ENCODE peak calls at places on chromosomes 7 and 10, in four cellular contexts. One of them, this sample, is unnamed. For H3K36me3, the result is how much of the 10 kb centered on the place peaks cover.

GRCh38 chr10:73094249-73094850 is 2.3 kb downstream of the P4HA1 start:
- DNase-seq in left ventricle myocardium inferior: no peak
- DNase-seq in HCT116: no peak
- DNase-seq in K562: peak
- DNase-seq in this sample: no peak

GRCh38 chr10:8331387-8331786 is 276.9 kb downstream of the GATA3 start:
- DNase-seq in left ventricle myocardium inferior: no peak
- DNase-seq in K562: no peak
- DNase-seq in HCT116: no peak
- DNase-seq in this sample: no peak

GRCh38 chr10:10589540-10589939 is 428.1 kb upstream of the CELF2 start:
- DNase-seq in K562: no peak
- DNase-seq in HCT116: no peak
- DNase-seq in left ventricle myocardium inferior: no peak
- DNase-seq in this sample: peak

GRCh38 chr7:34787586-34787985 is 129.6 kb downstream of the NPSR1 start:
- DNase-seq in left ventricle myocardium inferior: no peak
- DNase-seq in K562: no peak
- DNase-seq in HCT116: no peak
- DNase-seq in this sample: no peak

GRCh38 chr7:129698516-129699418 is 87.2 kb downstream of the NRF1 start:
- DNase-seq in HCT116: peak
- DNase-seq in left ventricle myocardium inferior: no peak
- DNase-seq in K562: no peak
- DNase-seq in this sample: no peak

GRCh38 chr10:132637477-132638129 is 100.0 kb downstream of the INPP5A start:
- DNase-seq in K562: peak
- DNase-seq in left ventricle myocardium inferior: peak
- DNase-seq in HCT116: peak
- DNase-seq in this sample: no peak

GRCh38 chr10:59895629-59896116 is 10.7 kb downstream of the CCDC6 start:
- DNase-seq in left ventricle myocardium inferior: no peak
- DNase-seq in HCT116: no peak
- DNase-seq in K562: peak
- DNase-seq in this sample: no peak

GRCh38 chr10:8321990-8322389 is 267.5 kb downstream of the GATA3 start:
- DNase-seq in left ventricle myocardium inferior: no peak
- DNase-seq in HCT116: no peak
- DNase-seq in K562: no peak
- DNase-seq in this sample: no peak

GRCh38 chr10:50396491-50397311 is 145.4 kb upstream of the ASAH2 start:
- DNase-seq in K562: no peak
- DNase-seq in HCT116: no peak
- DNase-seq in left ventricle myocardium inferior: no peak
- DNase-seq in this sample: no peak

GRCh38 chr7:154770962-154771361 is 232.0 kb downstream of the PAXIP1 start:
- DNase-seq in K562: no peak
- DNase-seq in HCT116: no peak
- DNase-seq in left ventricle myocardium inferior: no peak
- DNase-seq in this sample: no peak

GRCh38 chr10:73126343-73126742 is 16.1 kb downstream of the NUDT13 start:
- DNase-seq in HCT116: no peak
- DNase-seq in left ventricle myocardium inferior: no peak
- DNase-seq in K562: no peak
- DNase-seq in this sample: no peak

GRCh38 chr10:28925154-28925663 is 247.9 kb downstream of the BAMBI start:
- DNase-seq in HCT116: no peak
- DNase-seq in left ventricle myocardium inferior: peak
- DNase-seq in K562: no peak
- DNase-seq in this sample: no peak

GRCh38 chr10:102648889-102649752 is 4.8 kb downstream of the TRIM8 start:
- DNase-seq in K562: no peak
- DNase-seq in HCT116: no peak
- DNase-seq in left ventricle myocardium inferior: peak
- DNase-seq in this sample: no peak

GRCh38 chr10:119796039-119796438 is 70.2 kb downstream of the INPP5F start:
- DNase-seq in left ventricle myocardium inferior: no peak
- DNase-seq in HCT116: no peak
- DNase-seq in K562: no peak
- DNase-seq in this sample: no peak

GRCh38 chr10:131942455-131942854 is 39.3 kb downstream of the BNIP3 start:
- DNase-seq in K562: no peak
- DNase-seq in HCT116: no peak
- DNase-seq in left ventricle myocardium inferior: no peak
- DNase-seq in this sample: no peak

GRCh38 chr10:8502611-8503010 is 448.1 kb downstream of the GATA3 start:
- DNase-seq in HCT116: no peak
- DNase-seq in left ventricle myocardium inferior: no peak
- DNase-seq in K562: no peak
- DNase-seq in this sample: no peak

GRCh38 chr7:98870071-98870651 is 347 bp upstream of the TMEM130 start:
- DNase-seq in left ventricle myocardium inferior: peak
- DNase-seq in HCT116: no peak
- DNase-seq in K562: peak
- DNase-seq in this sample: peak

GRCh38 chr10:78224602-78225001 is 190.9 kb downstream of the RPS24 start:
- DNase-seq in left ventricle myocardium inferior: no peak
- DNase-seq in K562: no peak
- DNase-seq in HCT116: no peak
- DNase-seq in this sample: no peak

GRCh38 chr7:156064921-156065386 is 252.7 kb upstream of the SHH start:
- DNase-seq in K562: no peak
- DNase-seq in left ventricle myocardium inferior: no peak
- DNase-seq in HCT116: no peak
- DNase-seq in this sample: no peak

GRCh38 chr10:34010891-34011290 is 676.4 kb upstream of the NRP1 start:
- DNase-seq in left ventricle myocardium inferior: no peak
- DNase-seq in HCT116: no peak
- DNase-seq in K562: no peak
- DNase-seq in this sample: no peak

GRCh38 chr7:129851810-129852209 is 101.0 kb downstream of the UBE2H start:
- DNase-seq in HCT116: no peak
- DNase-seq in K562: no peak
- DNase-seq in left ventricle myocardium inferior: no peak
- DNase-seq in this sample: no peak

GRCh38 chr10:43943825-43944360 is 295.2 kb upstream of the ZNF32 start:
- DNase-seq in HCT116: no peak
- DNase-seq in left ventricle myocardium inferior: no peak
- DNase-seq in K562: no peak
- DNase-seq in this sample: no peak

GRCh38 chr7:24504871-24505270 is 68.4 kb upstream of the PALS2 start:
- DNase-seq in left ventricle myocardium inferior: no peak
- DNase-seq in K562: no peak
- DNase-seq in HCT116: no peak
- DNase-seq in this sample: no peak

GRCh38 chr7:139915301-139915863 is 86.3 kb downstream of the TBXAS1 start:
- DNase-seq in K562: no peak
- DNase-seq in HCT116: no peak
- DNase-seq in left ventricle myocardium inferior: no peak
- DNase-seq in this sample: no peak

GRCh38 chr10:88386204-88386877 is 196.8 kb downstream of the RNLS start:
- DNase-seq in K562: no peak
- DNase-seq in left ventricle myocardium inferior: no peak
- DNase-seq in HCT116: no peak
- DNase-seq in this sample: no peak

GRCh38 chr10:49362596-49363260 is 33.2 kb downstream of the DRGX start:
- DNase-seq in left ventricle myocardium inferior: no peak
- DNase-seq in K562: no peak
- DNase-seq in HCT116: no peak
- DNase-seq in this sample: no peak

GRCh38 chr7:33905389-33906032 is at the start of gene BMPER:
- DNase-seq in K562: no peak
- DNase-seq in left ventricle myocardium inferior: peak
- DNase-seq in HCT116: no peak
- DNase-seq in this sample: peak

GRCh38 chr10:89283174-89283987 is 18.5 kb upstream of the IFIT2 start:
- DNase-seq in left ventricle myocardium inferior: no peak
- DNase-seq in K562: no peak
- DNase-seq in HCT116: no peak
- DNase-seq in this sample: no peak

GRCh38 chr10:86586516-86586915 is 64.9 kb upstream of the WAPL start:
- DNase-seq in K562: no peak
- DNase-seq in left ventricle myocardium inferior: no peak
- DNase-seq in HCT116: no peak
- DNase-seq in this sample: no peak

GRCh38 chr10:118108194-118109026 is 61.7 kb upstream of the RAB11FIP2 start:
- DNase-seq in K562: peak
- DNase-seq in left ventricle myocardium inferior: no peak
- DNase-seq in HCT116: no peak
- DNase-seq in this sample: no peak
- H3K4me3 ChIP-seq in K562: no peak
- H3K4me3 ChIP-seq in left ventricle myocardium inferior: no peak
- H3K4me3 ChIP-seq in HCT116: no peak
- H3K4me3 ChIP-seq in this sample: no peak

GRCh38 chr7:127955051-127955531 is 76.1 kb downstream of the LRRC4 start:
- DNase-seq in HCT116: no peak
- DNase-seq in left ventricle myocardium inferior: no peak
- DNase-seq in K562: no peak
- DNase-seq in this sample: no peak
- H3K27ac ChIP-seq in HCT116: no peak
- H3K27ac ChIP-seq in left ventricle myocardium inferior: no peak
- H3K27ac ChIP-seq in K562: no peak
- H3K27ac ChIP-seq in this sample: no peak

DNA sequence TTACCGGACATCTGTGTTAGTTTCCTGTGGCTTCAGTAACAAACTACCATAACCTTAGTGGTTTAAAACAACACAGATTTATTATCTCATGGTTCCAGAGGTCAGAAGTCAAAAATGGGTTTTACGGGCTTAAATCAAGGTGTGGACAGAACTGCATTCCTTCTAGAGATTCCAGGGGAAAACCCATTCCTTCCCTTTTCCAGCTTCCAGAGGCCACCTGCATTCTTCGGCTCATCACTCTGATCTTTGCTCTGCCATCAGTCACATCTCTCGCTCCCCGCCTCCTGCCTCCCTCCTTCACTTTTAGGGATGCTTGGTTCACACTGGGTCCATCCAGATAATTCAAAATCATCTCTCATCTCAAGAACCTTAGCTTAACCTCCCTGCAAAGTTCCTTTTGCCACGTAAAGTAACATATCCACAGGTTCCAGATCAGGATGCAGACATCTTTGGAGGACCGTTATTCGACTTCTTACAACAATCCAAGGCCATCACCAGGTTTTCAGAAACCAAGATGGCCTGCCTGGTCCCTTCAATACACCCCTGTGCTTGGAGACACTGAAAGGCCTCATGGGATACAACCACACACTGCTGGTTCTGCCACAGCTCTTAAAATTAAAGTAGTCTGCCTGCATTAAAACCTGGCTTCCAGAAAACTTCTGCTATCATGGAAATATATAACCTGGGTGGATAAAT is 225.9 kb upstream of the MYO3A start:
- DNase-seq in K562: no peak
- DNase-seq in left ventricle myocardium inferior: no peak
- DNase-seq in HCT116: no peak
- DNase-seq in this sample: no peak
- H3K36me3 ChIP-seq in K562: under half
- H3K36me3 ChIP-seq in left ventricle myocardium inferior: under half
- H3K36me3 ChIP-seq in HCT116: under half
- H3K36me3 ChIP-seq in this sample: under half

GRCh38 chr10:46283217-46283944 is 3.4 kb upstream of the ANTXRL start:
- DNase-seq in K562: no peak
- DNase-seq in HCT116: no peak
- DNase-seq in left ventricle myocardium inferior: no peak
- DNase-seq in this sample: no peak
- H3K4me3 ChIP-seq in K562: peak
- H3K4me3 ChIP-seq in HCT116: peak
- H3K4me3 ChIP-seq in left ventricle myocardium inferior: peak
- H3K4me3 ChIP-seq in this sample: no peak

DNA sequence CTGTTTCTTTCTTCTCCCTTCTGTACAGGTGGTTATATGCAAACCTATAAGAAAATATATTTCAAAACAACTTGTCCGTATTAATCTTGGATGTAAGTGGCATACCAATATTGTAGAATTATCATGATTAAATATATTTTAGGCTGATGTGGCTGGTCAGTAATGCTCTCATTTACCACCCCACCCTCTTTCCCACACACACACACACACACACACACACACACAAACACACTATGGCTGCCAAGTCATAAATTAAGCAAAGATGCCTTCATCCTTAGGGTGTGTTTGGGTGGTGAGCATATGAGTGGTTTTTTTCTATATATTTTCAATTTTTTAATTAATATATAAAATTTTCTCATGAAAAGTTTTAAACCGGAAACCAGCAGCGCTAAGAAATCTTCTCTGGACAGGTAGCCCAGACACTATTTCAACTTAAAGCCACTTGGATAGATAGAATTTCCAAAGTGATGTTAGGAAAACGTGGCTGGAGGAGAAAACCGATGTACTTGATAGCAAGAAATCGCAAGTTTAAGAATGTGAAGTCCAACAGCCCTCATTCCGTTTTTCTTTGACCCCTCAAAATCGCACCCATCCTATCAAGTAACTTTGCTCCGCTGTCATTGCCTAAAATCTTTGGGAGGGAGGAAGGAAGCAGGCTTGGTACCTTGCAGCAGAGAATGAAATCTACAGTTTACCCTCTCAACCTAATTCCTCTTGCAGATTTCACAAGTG is 171.7 kb downstream of the FAM107B start:
- DNase-seq in left ventricle myocardium inferior: no peak
- DNase-seq in HCT116: no peak
- DNase-seq in K562: no peak
- DNase-seq in this sample: no peak
- H3K27ac ChIP-seq in left ventricle myocardium inferior: peak
- H3K27ac ChIP-seq in HCT116: peak
- H3K27ac ChIP-seq in K562: no peak
- H3K27ac ChIP-seq in this sample: no peak

GRCh38 chr10:13193637-13194036 is 32.3 kb downstream of the MCM10 start:
- DNase-seq in HCT116: no peak
- DNase-seq in K562: no peak
- DNase-seq in left ventricle myocardium inferior: no peak
- DNase-seq in this sample: no peak

GRCh38 chr10:13188593-13188992 is 27.2 kb downstream of the MCM10 start:
- DNase-seq in HCT116: no peak
- DNase-seq in K562: no peak
- DNase-seq in left ventricle myocardium inferior: no peak
- DNase-seq in this sample: no peak

GRCh38 chr10:13191362-13191761 is 30.0 kb downstream of the MCM10 start:
- DNase-seq in K562: no peak
- DNase-seq in left ventricle myocardium inferior: no peak
- DNase-seq in HCT116: no peak
- DNase-seq in this sample: no peak

GRCh38 chr10:13187135-13187534 is 25.8 kb downstream of the MCM10 start:
- DNase-seq in left ventricle myocardium inferior: no peak
- DNase-seq in K562: no peak
- DNase-seq in HCT116: no peak
- DNase-seq in this sample: no peak

GRCh38 chr10:13189946-13190345 is 28.6 kb downstream of the MCM10 start:
- DNase-seq in HCT116: no peak
- DNase-seq in K562: no peak
- DNase-seq in left ventricle myocardium inferior: no peak
- DNase-seq in this sample: no peak
- H3K36me3 ChIP-seq in HCT116: half or more
- H3K36me3 ChIP-seq in K562: half or more
- H3K36me3 ChIP-seq in left ventricle myocardium inferior: under half
- H3K36me3 ChIP-seq in this sample: under half

GRCh38 chr10:110010076-110011069 is 2.6 kb downstream of the ADD3 start:
- DNase-seq in K562: no peak
- DNase-seq in left ventricle myocardium inferior: no peak
- DNase-seq in HCT116: no peak
- DNase-seq in this sample: no peak
- H3K4me3 ChIP-seq in K562: peak
- H3K4me3 ChIP-seq in left ventricle myocardium inferior: peak
- H3K4me3 ChIP-seq in HCT116: no peak
- H3K4me3 ChIP-seq in this sample: peak